ENCODE peak calls at places on chromosome 17, in seven cellular contexts. One of them, this sample, is unnamed.

GRCh38 chr17:45812102-45812501 is 28.0 kb downstream of the CRHR1 start:
- DNase-seq in hypothalamus: no peak
- DNase-seq in prostate gland: no peak
- DNase-seq in GM23338: peak
- DNase-seq in CD8-positive, alpha-beta memory T cell: no peak
- DNase-seq in kidney epithelial cell: no peak
- DNase-seq in stomach: no peak
- DNase-seq in this sample: no peak

GRCh38 chr17:78763561-78763960 is 18.5 kb downstream of the CYTH1 start:
- DNase-seq in hypothalamus: no peak
- DNase-seq in prostate gland: no peak
- DNase-seq in GM23338: no peak
- DNase-seq in CD8-positive, alpha-beta memory T cell: no peak
- DNase-seq in kidney epithelial cell: no peak
- DNase-seq in stomach: no peak
- DNase-seq in this sample: no peak

GRCh38 chr17:8019665-8020064 is 17.2 kb downstream of the GUCY2D start:
- DNase-seq in hypothalamus: no peak
- DNase-seq in prostate gland: no peak
- DNase-seq in GM23338: no peak
- DNase-seq in CD8-positive, alpha-beta memory T cell: no peak
- DNase-seq in kidney epithelial cell: no peak
- DNase-seq in stomach: peak
- DNase-seq in this sample: no peak

GRCh38 chr17:49472527-49472926 is 22.6 kb upstream of the NGFR start:
- DNase-seq in hypothalamus: no peak
- DNase-seq in prostate gland: no peak
- DNase-seq in GM23338: no peak
- DNase-seq in CD8-positive, alpha-beta memory T cell: no peak
- DNase-seq in kidney epithelial cell: no peak
- DNase-seq in stomach: no peak
- DNase-seq in this sample: no peak

GRCh38 chr17:12320286-12320685 is 299.6 kb downstream of the MAP2K4 start:
- DNase-seq in hypothalamus: no peak
- DNase-seq in prostate gland: no peak
- DNase-seq in GM23338: no peak
- DNase-seq in CD8-positive, alpha-beta memory T cell: no peak
- DNase-seq in kidney epithelial cell: no peak
- DNase-seq in stomach: no peak
- DNase-seq in this sample: no peak

GRCh38 chr17:34763727-34764665 is 184.6 kb downstream of the TMEM132E start:
- DNase-seq in hypothalamus: no peak
- DNase-seq in prostate gland: no peak
- DNase-seq in GM23338: no peak
- DNase-seq in CD8-positive, alpha-beta memory T cell: no peak
- DNase-seq in kidney epithelial cell: no peak
- DNase-seq in stomach: no peak
- DNase-seq in this sample: no peak

GRCh38 chr17:77834170-77835115 is 124.1 kb upstream of the TNRC6C start:
- DNase-seq in hypothalamus: no peak
- DNase-seq in prostate gland: no peak
- DNase-seq in GM23338: no peak
- DNase-seq in CD8-positive, alpha-beta memory T cell: peak
- DNase-seq in kidney epithelial cell: peak
- DNase-seq in stomach: peak
- DNase-seq in this sample: no peak

GRCh38 chr17:45294506-45294905 is 22.3 kb downstream of the MAP3K14 start:
- DNase-seq in hypothalamus: no peak
- DNase-seq in prostate gland: peak
- DNase-seq in GM23338: no peak
- DNase-seq in CD8-positive, alpha-beta memory T cell: no peak
- DNase-seq in kidney epithelial cell: no peak
- DNase-seq in stomach: peak
- DNase-seq in this sample: no peak

GRCh38 chr17:58534331-58534730 is 19.9 kb upstream of the MTMR4 start:
- DNase-seq in hypothalamus: no peak
- DNase-seq in prostate gland: no peak
- DNase-seq in GM23338: peak
- DNase-seq in CD8-positive, alpha-beta memory T cell: no peak
- DNase-seq in kidney epithelial cell: no peak
- DNase-seq in stomach: no peak
- DNase-seq in this sample: no peak

GRCh38 chr17:27593232-27593856 is 37.6 kb upstream of the LGALS9 start:
- DNase-seq in hypothalamus: no peak
- DNase-seq in prostate gland: no peak
- DNase-seq in GM23338: no peak
- DNase-seq in CD8-positive, alpha-beta memory T cell: peak
- DNase-seq in kidney epithelial cell: no peak
- DNase-seq in stomach: no peak
- DNase-seq in this sample: no peak

GRCh38 chr17:50699410-50699809 is 8.3 kb downstream of the ANKRD40 start:
- DNase-seq in hypothalamus: no peak
- DNase-seq in prostate gland: no peak
- DNase-seq in GM23338: no peak
- DNase-seq in CD8-positive, alpha-beta memory T cell: no peak
- DNase-seq in kidney epithelial cell: no peak
- DNase-seq in stomach: no peak
- DNase-seq in this sample: no peak

GRCh38 chr17:49817993-49818392 is 29.5 kb downstream of the KAT7 start:
- DNase-seq in hypothalamus: no peak
- DNase-seq in prostate gland: no peak
- DNase-seq in GM23338: no peak
- DNase-seq in CD8-positive, alpha-beta memory T cell: peak
- DNase-seq in kidney epithelial cell: no peak
- DNase-seq in stomach: no peak
- DNase-seq in this sample: no peak

GRCh38 chr17:45222273-45222993 is 748 bp downstream of the FMNL1 start:
- DNase-seq in hypothalamus: no peak
- DNase-seq in prostate gland: no peak
- DNase-seq in GM23338: peak
- DNase-seq in CD8-positive, alpha-beta memory T cell: peak
- DNase-seq in kidney epithelial cell: no peak
- DNase-seq in stomach: no peak
- DNase-seq in this sample: no peak

GRCh38 chr17:64320613-64321553 is 57.8 kb upstream of the TEX2 start:
- DNase-seq in hypothalamus: no peak
- DNase-seq in prostate gland: peak
- DNase-seq in GM23338: peak
- DNase-seq in CD8-positive, alpha-beta memory T cell: peak
- DNase-seq in kidney epithelial cell: no peak
- DNase-seq in stomach: peak
- DNase-seq in this sample: no peak

GRCh38 chr17:39094607-39095308 is 56.7 kb downstream of the PLXDC1 start:
- DNase-seq in hypothalamus: no peak
- DNase-seq in prostate gland: no peak
- DNase-seq in GM23338: no peak
- DNase-seq in CD8-positive, alpha-beta memory T cell: peak
- DNase-seq in kidney epithelial cell: no peak
- DNase-seq in stomach: no peak
- DNase-seq in this sample: no peak

GRCh38 chr17:80029235-80029974 is 6.3 kb downstream of the TBC1D16 start:
- DNase-seq in hypothalamus: no peak
- DNase-seq in prostate gland: no peak
- DNase-seq in GM23338: no peak
- DNase-seq in CD8-positive, alpha-beta memory T cell: no peak
- DNase-seq in kidney epithelial cell: no peak
- DNase-seq in stomach: peak
- DNase-seq in this sample: no peak

GRCh38 chr17:2435181-2435741 is 34.4 kb upstream of the MNT start:
- DNase-seq in hypothalamus: peak
- DNase-seq in prostate gland: no peak
- DNase-seq in GM23338: peak
- DNase-seq in CD8-positive, alpha-beta memory T cell: no peak
- DNase-seq in kidney epithelial cell: no peak
- DNase-seq in stomach: no peak
- DNase-seq in this sample: no peak

GRCh38 chr17:40122466-40122943 is 734 bp downstream of the MSL1 start:
- DNase-seq in hypothalamus: peak
- DNase-seq in prostate gland: no peak
- DNase-seq in GM23338: peak
- DNase-seq in CD8-positive, alpha-beta memory T cell: no peak
- DNase-seq in kidney epithelial cell: no peak
- DNase-seq in stomach: no peak
- DNase-seq in this sample: peak

GRCh38 chr17:57751971-57752905 is 7.1 kb upstream of the CCDC182 start:
- DNase-seq in hypothalamus: no peak
- DNase-seq in prostate gland: no peak
- DNase-seq in GM23338: no peak
- DNase-seq in CD8-positive, alpha-beta memory T cell: no peak
- DNase-seq in kidney epithelial cell: no peak
- DNase-seq in stomach: no peak
- DNase-seq in this sample: no peak

GRCh38 chr17:17814162-17815061 is 22.4 kb downstream of the SREBF1 start:
- DNase-seq in hypothalamus: no peak
- DNase-seq in prostate gland: no peak
- DNase-seq in GM23338: no peak
- DNase-seq in CD8-positive, alpha-beta memory T cell: no peak
- DNase-seq in kidney epithelial cell: no peak
- DNase-seq in stomach: no peak
- DNase-seq in this sample: no peak

GRCh38 chr17:29342148-29342765 is 47.9 kb upstream of the TAOK1 start:
- DNase-seq in hypothalamus: no peak
- DNase-seq in prostate gland: no peak
- DNase-seq in GM23338: no peak
- DNase-seq in CD8-positive, alpha-beta memory T cell: no peak
- DNase-seq in kidney epithelial cell: no peak
- DNase-seq in stomach: no peak
- DNase-seq in this sample: no peak

GRCh38 chr17:9343513-9343912 is 232.1 kb downstream of the STX8 start:
- DNase-seq in hypothalamus: no peak
- DNase-seq in prostate gland: no peak
- DNase-seq in GM23338: peak
- DNase-seq in CD8-positive, alpha-beta memory T cell: no peak
- DNase-seq in kidney epithelial cell: no peak
- DNase-seq in stomach: no peak
- DNase-seq in this sample: no peak

GRCh38 chr17:7889166-7889584 is 586 bp downstream of the CHD3 start:
- DNase-seq in hypothalamus: peak
- DNase-seq in prostate gland: peak
- DNase-seq in GM23338: peak
- DNase-seq in CD8-positive, alpha-beta memory T cell: no peak
- DNase-seq in kidney epithelial cell: peak
- DNase-seq in stomach: peak
- DNase-seq in this sample: peak

This sample was measured in C1 segment of cervical spinal cord.